ENCODE peak calls at places on chromosome 2, in five cellular contexts. O is lung, V is cardiac fibroblast, L is GM23338, C is choroid plexus epithelial cell. X is an unnamed sample.

GRCh38 chr2:86014493-86014892 is 91.2 kb downstream of the POLR1A start:
- DNase-seq in O (no peak), V (no peak), L (no peak), C (no peak), X (no peak)

GRCh38 chr2:160418398-160418765 is 75.2 kb downstream of the RBMS1 start:
- DNase-seq in O (no peak), V (no peak), L (no peak), C (no peak), X (no peak)

GRCh38 chr2:233091595-233092375 is 31.6 kb downstream of the INPP5D start:
- DNase-seq in O (no peak), V (no peak), L (no peak), C (no peak), X (no peak)

GRCh38 chr2:150710916-150711315 is 223.4 kb upstream of the RND3 start:
- DNase-seq in O (no peak), V (no peak), L (no peak), C (no peak), X (peak; percentile 16)

GRCh38 chr2:161486111-161486510 is 70.0 kb downstream of the TBR1 start:
- DNase-seq in O (no peak), V (no peak), L (no peak), C (no peak), X (no peak)

GRCh38 chr2:207694811-207695281 is 16.6 kb upstream of the CCNYL1 start:
- DNase-seq in O (no peak), V (peak; percentile 29), L (no peak), C (peak; percentile 49), X (no peak)

GRCh38 chr2:16288371-16289112 is 348.2 kb downstream of the MYCN start:
- DNase-seq in O (no peak), V (no peak), L (no peak), C (no peak), X (no peak)

GRCh38 chr2:218884519-218884918 is 3.9 kb downstream of the WNT10A start:
- DNase-seq in O (no peak), V (no peak), L (no peak), C (no peak), X (no peak)

GRCh38 chr2:190469770-190470169 is 61.6 kb downstream of the MFSD6 start:
- DNase-seq in O (peak; percentile 37), V (peak; percentile 93), L (no peak), C (peak; percentile 86), X (peak; percentile 63)

GRCh38 chr2:167964650-167965404 is 282.6 kb downstream of the STK39 start:
- DNase-seq in O (no peak), V (peak; percentile 36), L (peak; percentile 71), C (peak; percentile 48), X (peak; percentile 20)
- TF ChIP-seq CTCF in O (no peak), V (peak; percentile 23), L (peak; percentile 48), C (peak; percentile 56), X (peak; percentile 36)

GRCh38 chr2:95350320-95351079 is 52.0 kb upstream of the FAHD2A start:
- DNase-seq in O (no peak), V (no peak), L (no peak), C (no peak), X (no peak)
- H3K4me3 ChIP-seq in O (no peak overlapping the region), V (no peak overlapping the region), L (no peak overlapping the region), C (no peak overlapping the region), X (no peak overlapping the region)

DNA sequence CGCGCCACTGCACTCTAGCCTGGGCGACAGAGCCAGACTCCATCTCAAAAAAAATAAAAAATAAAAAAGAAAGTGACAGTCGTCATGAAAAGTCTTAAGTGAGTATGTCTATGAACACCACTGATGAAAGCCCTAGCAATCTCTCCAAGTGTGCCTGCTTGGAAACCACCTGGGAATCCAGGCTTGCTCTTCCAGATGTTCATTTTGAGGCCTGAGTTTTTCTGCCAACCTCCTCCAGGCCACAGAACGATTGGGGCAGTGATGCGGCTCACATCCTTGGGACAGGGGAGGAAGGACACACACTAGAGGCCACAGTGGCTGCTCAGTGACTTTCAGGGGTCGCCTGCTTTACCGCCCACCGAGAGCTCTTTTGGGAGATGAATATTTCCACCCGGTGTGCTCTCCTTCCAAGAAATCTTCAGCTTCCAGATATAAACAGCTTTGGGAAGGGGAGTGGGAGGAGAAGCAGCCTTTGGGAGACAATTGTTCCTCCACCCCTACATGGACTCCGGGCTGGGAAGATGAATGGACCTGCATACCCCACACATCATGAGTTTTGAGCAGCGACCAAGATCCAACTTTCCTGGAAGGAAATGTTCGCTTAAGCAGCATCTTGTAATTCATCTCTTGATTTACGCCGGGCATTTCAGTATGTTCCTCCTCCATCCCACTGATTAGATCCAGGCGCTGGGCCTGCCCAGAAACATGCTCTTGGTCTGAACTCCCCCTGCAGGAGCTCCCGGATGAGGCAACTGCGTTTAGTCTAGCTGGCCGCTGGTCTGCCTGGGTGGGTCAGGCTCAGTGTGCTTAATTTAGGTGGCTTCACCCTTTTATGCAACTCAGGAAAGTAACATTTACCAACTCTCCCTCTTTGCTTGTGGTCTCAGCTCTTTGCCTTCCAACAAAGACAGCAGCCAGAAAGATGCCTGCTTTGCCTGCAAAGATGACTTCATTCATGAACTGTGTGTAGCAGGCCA is 6.2 kb upstream of the ARMC9 start:
- DNase-seq in O (peak; percentile 48), V (peak; percentile 94), L (peak; percentile 93), C (peak; percentile 95), X (peak; percentile 91)
- TF ChIP-seq CTCF in O (peak; percentile 33), V (peak; percentile 93), L (peak; percentile 84), C (peak; percentile 98), X (peak; percentile 93)

GRCh38 chr2:135743860-135744259 is 2.2 kb downstream of the UBXN4 start:
- DNase-seq in O (no peak), V (no peak), L (no peak), C (no peak), X (peak; percentile 2)
- H3K4me3 ChIP-seq in O (no peak overlapping the region), V (no peak overlapping the region), L (peak overlapping the region; percentile 71), C (peak overlapping the region; percentile 88), X (no peak overlapping the region)

GRCh38 chr2:20106746-20107145 is 55.3 kb upstream of the LAPTM4A start:
- DNase-seq in O (peak; percentile 67), V (no peak), L (peak; percentile 88), C (peak; percentile 70), X (no peak)
- TF ChIP-seq CTCF in O (no peak), V (peak; percentile 41), L (peak; percentile 91), C (peak; percentile 72), X (no peak)

DNA sequence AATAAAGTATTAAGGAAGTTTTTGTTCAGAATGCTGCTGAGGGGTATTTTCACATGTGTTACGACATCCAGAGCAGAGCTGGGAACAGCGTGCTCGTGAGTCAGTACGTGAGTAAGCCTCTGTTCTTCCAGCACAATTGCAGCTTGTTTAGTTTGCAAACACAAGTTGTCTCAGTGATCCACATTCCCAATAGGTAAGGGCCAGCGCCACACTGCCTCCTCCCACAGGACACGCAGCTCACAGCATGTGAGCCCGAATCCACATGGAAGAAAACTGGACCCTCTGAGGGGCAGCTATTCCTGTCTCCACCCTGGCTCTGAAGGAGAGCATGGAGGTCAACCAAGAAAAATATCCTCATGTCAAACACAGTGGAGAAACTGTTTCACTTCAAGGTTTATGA is 173.9 kb upstream of the PID1 start:
- DNase-seq in O (peak; percentile 40), V (peak; percentile 97), L (peak; percentile 4), C (peak; percentile 99), X (peak; percentile 100)
- H3K4me3 ChIP-seq in O (no peak overlapping the region), V (no peak overlapping the region), L (no peak overlapping the region), C (no peak overlapping the region), X (no peak overlapping the region)

DNA sequence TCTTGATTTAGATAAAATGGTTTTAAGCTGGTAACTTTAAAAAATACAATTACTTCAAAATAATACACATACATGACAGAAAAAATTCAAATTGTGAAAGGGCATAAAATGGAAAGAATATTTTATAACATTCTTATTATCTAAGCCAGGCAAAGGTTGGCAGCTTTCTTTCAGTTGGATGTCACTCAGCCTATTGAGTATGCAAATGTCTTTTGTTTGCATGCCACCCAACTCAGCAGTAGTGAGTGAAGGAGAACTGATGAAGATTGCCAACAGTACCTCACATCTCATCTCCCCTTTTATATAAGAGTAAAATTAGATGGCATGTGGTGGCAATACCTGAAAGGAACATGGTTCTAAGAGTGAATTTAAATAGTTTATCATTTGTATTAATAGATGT is 24.8 kb downstream of the BMPR2 start:
- DNase-seq in O (no peak), V (no peak), L (peak; percentile 21), C (no peak), X (no peak)
- TF ChIP-seq CTCF in O (no peak), V (no peak), L (no peak), C (no peak), X (no peak)

GRCh38 chr2:174013310-174013751 is 48.2 kb upstream of the SP3 start:
- DNase-seq in O (no peak), V (peak; percentile 80), L (peak; percentile 43), C (peak; percentile 56), X (peak; percentile 64)
- H3K4me3 ChIP-seq in O (peak overlapping the region; percentile 2), V (peak overlapping the region; percentile 38), L (peak overlapping the region; percentile 59), C (peak overlapping the region; percentile 51), X (peak overlapping the region; percentile 45)

DNA sequence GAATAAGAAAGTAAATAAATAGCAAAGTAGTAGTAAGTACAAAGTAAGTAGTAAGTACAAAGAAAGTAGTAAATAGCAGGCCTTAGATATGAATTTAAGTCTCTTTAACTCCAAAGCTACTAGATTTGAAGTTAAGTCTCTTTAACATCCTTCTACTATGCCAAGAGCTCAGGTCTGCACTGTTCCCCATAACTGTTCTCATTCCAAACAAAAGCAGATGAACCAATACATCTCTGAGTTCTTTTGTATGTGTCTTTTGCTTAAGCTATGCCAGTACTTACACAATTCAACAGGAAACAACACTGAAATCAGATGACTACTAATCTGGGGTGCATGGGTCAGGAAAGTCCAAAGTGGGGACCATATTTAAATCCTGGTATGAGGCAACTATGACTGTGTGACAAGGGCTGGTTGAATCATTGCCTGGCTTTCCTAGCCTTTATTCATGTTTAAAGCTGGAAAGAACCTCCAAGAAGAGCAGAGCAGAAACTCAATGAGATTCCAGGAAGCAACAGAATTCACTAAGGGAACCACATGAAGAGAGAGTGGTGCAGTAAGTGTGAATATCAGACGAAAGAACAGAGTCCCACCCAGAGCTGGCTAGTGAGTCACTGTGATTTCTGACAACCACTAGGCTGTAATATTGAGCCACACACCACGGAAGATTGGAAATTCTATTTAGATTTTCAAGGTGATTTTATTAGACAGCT is 51.0 kb upstream of the CYP26B1 start:
- DNase-seq in O (no peak), V (peak; percentile 77), L (no peak), C (peak; percentile 90), X (peak; percentile 62)
- TF ChIP-seq CTCF in O (no peak), V (peak; percentile 28), L (peak; percentile 20), C (peak; percentile 65), X (peak; percentile 33)